ENCODE peak calls at places on chromosomes 1 and 21, in seven cellular contexts. N is mucosa of descending colon, P is HepG2, R is A549, C is mesendoderm, W is endodermal cell, D is heart left ventricle. U is an unnamed sample. For H3K4me1, the result is how much of the 10 kb centered on the place peaks cover.

GRCh38 chr1:153460551-153460950 is at the start of gene S100A7:
- DNase-seq in N (no peak), P (no peak), R (no peak), C (no peak), W (no peak), D (no peak), U (no peak)

GRCh38 chr1:162372159-162373071 is 4.2 kb downstream of the SPATA46 start:
- DNase-seq in N (peak), P (no peak), R (no peak), C (peak), W (no peak), D (no peak), U (no peak)

GRCh38 chr1:228377664-228378452 is 28.8 kb downstream of the TRIM11 start:
- DNase-seq in N (peak), P (no peak), R (no peak), C (no peak), W (no peak), D (no peak), U (no peak)

GRCh38 chr1:20785907-20786309 is 1.2 kb downstream of the HP1BP3 start:
- DNase-seq in N (peak), P (peak), R (no peak), C (no peak), W (no peak), D (peak), U (no peak)

GRCh38 chr1:5297199-5297877 is 642.9 kb downstream of the AJAP1 start:
- DNase-seq in N (peak), P (no peak), R (no peak), C (no peak), W (no peak), D (peak), U (no peak)

GRCh38 chr1:28104866-28105467 is 16.6 kb upstream of the EYA3 start:
- DNase-seq in N (peak), P (peak), R (peak), C (peak), W (peak), D (no peak), U (peak)

GRCh38 chr1:16131636-16132324 is 24.1 kb downstream of the EPHA2 start:
- DNase-seq in N (no peak), P (no peak), R (no peak), C (no peak), W (no peak), D (no peak), U (no peak)

GRCh38 chr21:35423694-35424093 is 374.6 kb upstream of the RUNX1 start:
- DNase-seq in N (no peak), P (no peak), R (no peak), C (no peak), W (no peak), D (no peak), U (no peak)

GRCh38 chr1:229058111-229058551 is 212.8 kb upstream of the RAB4A start:
- DNase-seq in N (no peak), P (no peak), R (no peak), C (no peak), W (no peak), D (no peak), U (peak)

GRCh38 chr21:36846624-36847023 is 119.8 kb downstream of the HLCS start:
- DNase-seq in N (no peak), P (no peak), R (peak), C (no peak), W (peak), D (no peak), U (no peak)

GRCh38 chr1:243562473-243562872 is 287.6 kb downstream of the AKT3 start:
- DNase-seq in N (no peak), P (no peak), R (no peak), C (no peak), W (no peak), D (no peak), U (no peak)

GRCh38 chr1:92094595-92094994 is 14.4 kb downstream of the BTBD8 start:
- DNase-seq in N (no peak), P (no peak), R (no peak), C (no peak), W (no peak), D (no peak), U (no peak)

GRCh38 chr1:92095868-92096267 is 15.7 kb downstream of the BTBD8 start:
- DNase-seq in N (no peak), P (no peak), R (no peak), C (no peak), W (no peak), D (no peak), U (no peak)

GRCh38 chr1:92091625-92092024 is 11.5 kb downstream of the BTBD8 start:
- DNase-seq in N (no peak), P (no peak), R (no peak), C (no peak), W (no peak), D (no peak), U (no peak)

GRCh38 chr1:92096317-92096716 is 16.2 kb downstream of the BTBD8 start:
- DNase-seq in N (no peak), P (no peak), R (no peak), C (no peak), W (no peak), D (no peak), U (no peak)

GRCh38 chr1:92094112-92094511 is 14.0 kb downstream of the BTBD8 start:
- DNase-seq in N (no peak), P (no peak), R (no peak), C (no peak), W (no peak), D (no peak), U (no peak)
- H3K4me1 ChIP-seq in N (under half), P (under half), R (under half), C (under half), W (under half), D (under half), U (under half)

GRCh38 chr1:6870571-6870970 is 85.3 kb downstream of the CAMTA1 start:
- DNase-seq in N (no peak), P (no peak), R (no peak), C (no peak), W (no peak), D (no peak), U (no peak)
- H3K4me1 ChIP-seq in N (under half), P (under half), R (under half), C (under half), W (under half), D (under half), U (under half)

GRCh38 chr21:31397939-31398338 is 53.9 kb upstream of the TIAM1 start:
- DNase-seq in N (no peak), P (no peak), R (no peak), C (peak), W (peak), D (no peak), U (no peak)

GRCh38 chr21:31396399-31396798 is 52.3 kb upstream of the TIAM1 start:
- DNase-seq in N (no peak), P (no peak), R (no peak), C (no peak), W (no peak), D (no peak), U (no peak)

GRCh38 chr21:31397515-31397926 is 53.5 kb upstream of the TIAM1 start:
- DNase-seq in N (peak), P (no peak), R (no peak), C (no peak), W (no peak), D (no peak), U (no peak)

GRCh38 chr21:31394309-31394708 is 50.2 kb upstream of the TIAM1 start:
- DNase-seq in N (no peak), P (no peak), R (no peak), C (no peak), W (no peak), D (no peak), U (no peak)

GRCh38 chr21:31395268-31395667 is 51.2 kb upstream of the TIAM1 start:
- DNase-seq in N (no peak), P (no peak), R (no peak), C (no peak), W (no peak), D (no peak), U (no peak)
- H3K4me1 ChIP-seq in N (under half), P (under half), R (under half), C (under half), W (under half), D (under half), U (under half)

GRCh38 chr21:15414057-15414456 is 315.7 kb upstream of the USP25 start:
- DNase-seq in N (no peak), P (no peak), R (no peak), C (no peak), W (no peak), D (no peak), U (no peak)

GRCh38 chr21:15410853-15411252 is 318.9 kb upstream of the USP25 start:
- DNase-seq in N (no peak), P (no peak), R (no peak), C (no peak), W (no peak), D (no peak), U (no peak)

GRCh38 chr21:15421521-15421920 is 308.3 kb upstream of the USP25 start:
- DNase-seq in N (no peak), P (no peak), R (no peak), C (no peak), W (no peak), D (no peak), U (no peak)

DNA sequence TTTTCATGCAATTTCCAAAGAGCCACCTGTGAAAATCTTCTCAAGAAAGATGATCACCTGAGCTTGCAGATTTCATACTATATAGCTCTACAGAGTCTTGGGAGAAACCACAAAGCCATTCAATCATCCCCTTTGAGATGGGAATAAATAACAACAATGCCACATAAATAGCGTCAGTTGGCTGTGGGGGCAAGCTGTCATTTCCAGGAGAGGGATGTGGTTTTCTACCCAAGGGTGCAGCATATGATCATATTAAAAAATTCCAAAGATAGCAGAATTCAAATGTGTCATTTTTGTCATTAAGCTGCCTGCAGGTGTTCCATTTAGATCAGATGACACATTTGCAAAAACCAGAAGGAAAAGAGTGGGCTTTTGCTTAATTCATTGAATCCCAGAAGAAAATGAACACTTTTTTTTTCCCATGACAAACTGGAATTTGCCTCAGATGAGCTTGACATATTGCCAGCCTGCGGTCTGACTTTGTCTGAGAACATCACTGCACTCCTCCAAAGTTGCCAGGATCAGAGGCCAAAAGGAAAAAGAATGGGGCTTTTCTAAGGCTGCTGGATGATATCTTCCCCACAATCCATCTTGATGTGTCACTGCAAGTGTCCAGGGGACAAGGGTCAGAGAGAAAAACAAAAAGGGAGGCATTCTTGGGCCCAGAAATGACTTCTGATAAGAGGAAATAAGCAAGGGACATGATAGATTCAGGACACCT is 314.1 kb upstream of the USP25 start:
- DNase-seq in N (no peak), P (peak), R (no peak), C (no peak), W (no peak), D (no peak), U (no peak)
- H3K4me1 ChIP-seq in N (under half), P (under half), R (under half), C (under half), W (under half), D (under half), U (under half)

DNA sequence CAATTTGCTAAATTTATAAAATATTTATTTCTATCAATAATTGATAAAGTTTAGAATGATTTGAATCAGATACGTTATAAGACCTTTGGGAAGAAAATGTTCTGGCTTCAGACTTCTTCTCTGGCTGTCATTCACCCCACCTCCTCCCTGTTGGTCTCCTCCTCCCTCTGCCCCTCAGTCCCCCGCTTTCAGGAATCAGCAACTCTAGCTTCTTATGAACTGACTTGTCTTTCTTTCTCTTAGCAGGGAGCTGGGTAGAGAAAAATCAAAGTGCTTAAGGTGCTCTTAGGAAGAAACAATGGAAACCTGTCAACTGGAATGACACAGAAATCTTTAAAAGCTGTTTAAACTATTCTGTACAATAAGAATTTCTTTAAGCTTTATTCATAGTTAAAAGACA is 71.3 kb upstream of the ETV3 start:
- DNase-seq in N (no peak), P (no peak), R (no peak), C (no peak), W (peak), D (no peak), U (no peak)
- H3K4me1 ChIP-seq in N (under half), P (under half), R (under half), C (under half), W (under half), D (under half), U (under half)

U was measured in lung.